ENCODE peak calls at places on chromosome 22, in five cellular contexts. K, B, J, Z and O are unnamed samples.

GRCh38 chr22:46594947-46595298 is 25.3 kb upstream of the GRAMD4 start:
- DNase-seq in K (no peak), J (no peak), Z (no peak), B (no peak), O (no peak)

GRCh38 chr22:39207141-39208012 is 37.4 kb downstream of the PDGFB start:
- DNase-seq in K (peak; percentile 29), B (no peak), Z (no peak), J (peak; percentile 77), O (no peak)

GRCh38 chr22:45445031-45445710 is 31.7 kb downstream of the RIBC2 start:
- DNase-seq in J (no peak), Z (no peak), B (no peak), K (no peak), O (no peak)

GRCh38 chr22:31102441-31103081 is 4.8 kb downstream of the SELENOM start:
- DNase-seq in J (peak; percentile 93), Z (no peak), B (no peak), K (peak; percentile 79), O (peak; percentile 84)

GRCh38 chr22:36327922-36328551 is 59.7 kb downstream of the MYH9 start:
- DNase-seq in K (no peak), B (no peak), Z (no peak), J (no peak), O (peak; percentile 69)

GRCh38 chr22:46275455-46276129 is 7.8 kb downstream of the TTC38 start:
- DNase-seq in K (no peak), J (no peak), B (no peak), Z (no peak), O (no peak)

GRCh38 chr22:49540571-49541450 is 286.9 kb downstream of the BRD1 start:
- DNase-seq in Z (no peak), B (no peak), J (peak; percentile 66), K (peak; percentile 4), O (no peak)

GRCh38 chr22:28021998-28022660 is 103.1 kb upstream of the PITPNB start:
- DNase-seq in B (no peak), J (peak; percentile 65), K (no peak), Z (no peak), O (peak; percentile 10)

GRCh38 chr22:25403752-25404471 is 160.6 kb upstream of the GRK3 start:
- DNase-seq in Z (no peak), K (no peak), J (no peak), B (no peak), O (peak; percentile 41)

GRCh38 chr22:27654536-27655445 is 146.8 kb downstream of the MN1 start:
- DNase-seq in Z (no peak), B (no peak), K (peak; percentile 45), J (no peak), O (no peak)

GRCh38 chr22:30488121-30488520 is 16.3 kb upstream of the SEC14L3 start:
- DNase-seq in B (no peak), J (no peak), Z (no peak), K (no peak), O (no peak)

DNA sequence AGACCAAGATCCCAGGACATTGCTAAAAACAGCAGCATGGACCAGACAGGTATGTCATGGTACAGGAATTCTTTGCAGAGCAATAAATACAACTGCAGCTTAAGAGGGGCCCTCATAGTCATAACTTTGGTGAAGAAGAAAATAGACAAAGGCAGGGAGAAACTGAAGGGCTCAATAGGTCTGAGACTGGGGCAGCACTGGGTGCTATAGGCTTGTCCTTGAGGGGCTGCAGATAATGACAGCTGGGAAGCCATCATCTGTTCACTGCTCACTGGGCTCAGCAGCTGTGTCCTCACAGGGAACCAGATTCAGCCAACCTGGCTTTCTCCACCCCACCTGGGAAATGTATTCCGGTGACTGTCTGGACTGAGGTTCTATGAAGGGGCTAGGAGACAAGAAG is 68.4 kb downstream of the ZNF280B start:
- DNase-seq in J (no peak), K (no peak), Z (no peak), B (no peak), O (no peak)
- TF ChIP-seq POLR2A in J (no peak), K (no peak), Z (no peak), B (no peak), O (no peak)

DNA sequence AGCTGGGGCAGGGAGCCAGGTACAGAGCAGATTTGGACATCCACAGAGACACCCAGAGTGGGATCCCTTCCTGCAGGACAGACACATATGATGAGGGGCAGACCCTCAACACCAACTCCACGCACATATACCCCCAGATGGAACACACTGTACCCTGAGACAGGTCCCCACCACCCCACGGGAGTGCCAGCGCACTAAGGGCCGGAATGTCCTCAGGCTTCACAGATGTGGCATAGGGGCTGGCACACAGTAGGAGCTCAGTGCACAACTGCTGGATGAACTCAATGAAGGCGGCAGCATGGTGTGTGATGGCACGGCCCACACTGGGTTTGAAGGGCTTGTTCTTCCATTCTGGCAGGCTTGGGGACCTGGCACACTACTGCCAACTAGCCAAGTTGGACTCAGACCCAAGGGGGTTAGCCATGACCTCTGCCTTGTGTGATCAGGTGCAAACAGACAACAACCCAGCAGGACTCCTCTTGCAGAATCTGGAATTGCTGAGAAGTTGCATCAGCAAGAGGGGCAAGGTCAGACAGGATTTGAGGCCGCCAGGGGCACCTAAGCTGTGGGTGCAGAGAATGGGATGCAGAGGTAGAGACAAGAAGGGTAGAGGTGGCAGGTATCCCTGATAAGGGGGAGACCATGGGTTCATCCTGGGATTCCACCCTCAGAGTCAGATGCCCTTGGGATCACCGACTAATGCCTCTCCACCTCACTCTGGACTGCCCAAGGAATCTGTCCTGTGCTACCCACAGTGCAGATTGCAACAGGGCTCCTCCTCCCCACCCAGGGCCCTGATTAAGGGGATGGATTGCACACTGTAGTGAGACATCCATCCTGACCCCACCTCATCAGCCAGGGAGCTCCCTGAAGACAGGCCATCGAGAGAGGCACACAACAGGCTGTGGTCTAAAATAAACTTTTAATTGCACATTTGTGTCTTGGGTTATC is 2.4 kb downstream of the C22orf15 start:
- DNase-seq in Z (no peak), K (no peak), B (no peak), J (no peak), O (peak; percentile 36)
- H3K4me3 ChIP-seq in Z (no peak overlapping the region), K (no peak overlapping the region), B (no peak overlapping the region), J (no peak overlapping the region), O (no peak overlapping the region)

GRCh38 chr22:19962909-19963806 is 21.5 kb upstream of the TXNRD2 start:
- DNase-seq in Z (no peak), K (peak; percentile 93), J (no peak), B (no peak), O (peak; percentile 79)

GRCh38 chr22:19963863-19964642 is 22.4 kb upstream of the TXNRD2 start:
- DNase-seq in J (no peak), B (no peak), Z (no peak), K (no peak), O (no peak)

GRCh38 chr22:19966908-19967750 is 25.5 kb upstream of the TXNRD2 start:
- DNase-seq in J (no peak), K (no peak), B (no peak), Z (no peak), O (no peak)

GRCh38 chr22:19965771-19966709 is 24.4 kb upstream of the TXNRD2 start:
- DNase-seq in K (no peak), B (no peak), J (no peak), Z (no peak), O (no peak)

GRCh38 chr22:19964701-19965386 is 23.2 kb upstream of the TXNRD2 start:
- DNase-seq in B (no peak), K (no peak), Z (no peak), J (no peak), O (no peak)
- TF ChIP-seq POLR2A in B (no peak), K (no peak), Z (no peak), J (no peak), O (no peak)

GRCh38 chr22:20783300-20783673 is 9.4 kb downstream of the SERPIND1 start:
- DNase-seq in J (no peak), K (no peak), B (no peak), Z (no peak), O (no peak)

GRCh38 chr22:20782601-20783299 is 8.8 kb downstream of the SERPIND1 start:
- DNase-seq in J (no peak), Z (no peak), K (no peak), B (no peak), O (no peak)

GRCh38 chr22:20786048-20786447 is 12.1 kb downstream of the SERPIND1 start:
- DNase-seq in J (no peak), B (no peak), K (no peak), Z (no peak), O (no peak)

GRCh38 chr22:20785415-20785814 is 11.5 kb downstream of the SERPIND1 start:
- DNase-seq in J (no peak), B (no peak), Z (no peak), K (no peak), O (no peak)

GRCh38 chr22:20783844-20784723 is 10.2 kb downstream of the SERPIND1 start:
- DNase-seq in K (peak; percentile 31), J (no peak), B (peak; percentile 30), Z (no peak), O (peak; percentile 53)
- H3K4me3 ChIP-seq in K (no peak overlapping the region), J (no peak overlapping the region), B (no peak overlapping the region), Z (no peak overlapping the region), O (no peak overlapping the region)

DNA sequence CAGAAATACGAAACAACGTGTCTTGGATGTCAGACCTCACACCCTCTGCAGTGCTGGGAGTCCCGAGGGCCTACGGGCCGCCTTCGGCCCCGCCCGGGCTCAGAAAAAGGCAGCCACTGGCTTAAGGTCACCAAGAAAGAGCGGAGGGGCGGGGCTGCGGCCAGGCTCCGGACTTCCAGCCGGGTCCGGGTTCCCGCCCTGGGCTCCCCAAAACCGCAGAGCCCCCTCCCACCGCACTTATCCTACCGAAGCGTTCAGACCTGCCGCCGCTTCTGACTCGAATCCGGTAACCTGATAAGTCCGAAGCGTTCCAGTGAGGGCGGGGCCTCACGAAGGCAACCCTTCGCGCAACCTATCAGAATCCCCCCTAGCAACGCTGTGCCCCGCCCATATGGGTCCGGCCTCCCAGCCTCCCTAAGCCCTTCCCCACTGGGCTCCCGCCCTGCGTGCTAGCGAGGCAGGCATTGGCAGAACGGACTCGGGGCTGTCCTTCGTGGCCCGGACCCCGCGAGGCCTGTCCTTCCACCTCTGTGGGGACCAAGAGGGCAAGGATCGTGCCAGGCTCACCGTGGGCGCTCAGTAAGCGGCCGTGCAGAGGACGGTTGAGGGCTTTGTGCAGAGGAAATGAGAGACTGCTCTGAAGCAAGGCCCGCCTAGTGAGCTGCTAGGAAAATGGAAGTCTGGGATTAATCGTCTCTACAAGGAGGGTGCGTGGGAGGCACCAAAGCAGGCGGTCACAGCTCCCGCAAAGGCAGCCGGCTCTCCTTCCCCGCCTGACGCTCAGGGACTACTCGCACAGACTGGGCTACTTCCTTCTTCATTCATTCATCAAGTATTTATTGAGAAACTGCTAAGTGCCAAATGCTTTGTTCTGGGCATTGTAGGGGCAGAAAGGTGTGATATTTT is at the start of gene NAGA:
- DNase-seq in K (peak; percentile 97), Z (peak; percentile 80), J (peak; percentile 99), B (peak; percentile 91), O (peak; percentile 96)
- TF ChIP-seq POLR2A in K (peak; percentile 90), Z (peak; percentile 62), J (no peak), B (peak; percentile 72), O (peak; percentile 92)

GRCh38 chr22:42073568-42074152 is 388 bp upstream of the PHETA2 start:
- DNase-seq in J (peak; percentile 76), B (no peak), K (no peak), Z (no peak), O (no peak)
- H3K4me3 ChIP-seq in J (peak overlapping the region; percentile 69), B (no peak overlapping the region), K (peak overlapping the region; percentile 81), Z (peak overlapping the region; percentile 88), O (no peak overlapping the region)

GRCh38 chr22:35322893-35323292 is 23.2 kb downstream of the TOM1 start:
- DNase-seq in Z (no peak), K (no peak), B (no peak), J (no peak), O (no peak)
- TF ChIP-seq POLR2A in Z (no peak), K (no peak), B (no peak), J (no peak), O (no peak)